ENCODE peak calls at places on chromosomes 4 and X, in seven cellular contexts. One of them, this sample, is unnamed.

GRCh38 chr4:168589154-168589553 is 92.3 kb downstream of the PALLD start:
- DNase-seq in fibroblast of mammary gland: peak
- DNase-seq in MCF 10A: peak
- DNase-seq in endothelial cell: no peak
- DNase-seq in AG09309: no peak
- DNase-seq in right atrium auricular region: no peak
- DNase-seq in neural progenitor cell: no peak
- DNase-seq in this sample: no peak

GRCh38 chrX:140664939-140665338 is 44.6 kb upstream of the LINC00632 start:
- DNase-seq in right atrium auricular region: no peak
- DNase-seq in MCF 10A: peak
- DNase-seq in fibroblast of mammary gland: peak
- DNase-seq in AG09309: no peak
- DNase-seq in endothelial cell: no peak
- DNase-seq in neural progenitor cell: no peak
- DNase-seq in this sample: no peak

GRCh38 chr4:143399113-143399949 is 62.7 kb downstream of the GAB1 start:
- DNase-seq in MCF 10A: peak
- DNase-seq in endothelial cell: no peak
- DNase-seq in right atrium auricular region: no peak
- DNase-seq in AG09309: no peak
- DNase-seq in neural progenitor cell: peak
- DNase-seq in fibroblast of mammary gland: peak
- DNase-seq in this sample: no peak

GRCh38 chr4:93658443-93658842 is 170.1 kb upstream of the ATOH1 start:
- DNase-seq in AG09309: no peak
- DNase-seq in neural progenitor cell: peak
- DNase-seq in endothelial cell: no peak
- DNase-seq in MCF 10A: no peak
- DNase-seq in fibroblast of mammary gland: no peak
- DNase-seq in right atrium auricular region: no peak
- DNase-seq in this sample: no peak

GRCh38 chrX:73851014-73852009 is 288.3 kb downstream of the CHIC1 start:
- DNase-seq in AG09309: peak
- DNase-seq in MCF 10A: peak
- DNase-seq in endothelial cell: no peak
- DNase-seq in neural progenitor cell: no peak
- DNase-seq in right atrium auricular region: peak
- DNase-seq in fibroblast of mammary gland: peak
- DNase-seq in this sample: no peak

GRCh38 chrX:132444936-132445335 is 43.9 kb downstream of the MBNL3 start:
- DNase-seq in endothelial cell: no peak
- DNase-seq in AG09309: no peak
- DNase-seq in right atrium auricular region: no peak
- DNase-seq in MCF 10A: no peak
- DNase-seq in neural progenitor cell: no peak
- DNase-seq in fibroblast of mammary gland: no peak
- DNase-seq in this sample: no peak

GRCh38 chr4:143386812-143387211 is 50.1 kb downstream of the GAB1 start:
- DNase-seq in neural progenitor cell: no peak
- DNase-seq in fibroblast of mammary gland: no peak
- DNase-seq in endothelial cell: no peak
- DNase-seq in MCF 10A: no peak
- DNase-seq in right atrium auricular region: no peak
- DNase-seq in AG09309: no peak
- DNase-seq in this sample: no peak

GRCh38 chrX:101395789-101396188 is 5.0 kb downstream of the RPL36A start:
- DNase-seq in right atrium auricular region: no peak
- DNase-seq in MCF 10A: peak
- DNase-seq in AG09309: no peak
- DNase-seq in endothelial cell: no peak
- DNase-seq in neural progenitor cell: no peak
- DNase-seq in fibroblast of mammary gland: peak
- DNase-seq in this sample: no peak

GRCh38 chr4:8278009-8278395 is 8.4 kb downstream of the HTRA3 start:
- DNase-seq in endothelial cell: no peak
- DNase-seq in right atrium auricular region: no peak
- DNase-seq in MCF 10A: no peak
- DNase-seq in fibroblast of mammary gland: peak
- DNase-seq in neural progenitor cell: no peak
- DNase-seq in AG09309: no peak
- DNase-seq in this sample: no peak

GRCh38 chr4:126123933-126124332 is 809.2 kb downstream of the FAT4 start:
- DNase-seq in neural progenitor cell: no peak
- DNase-seq in AG09309: no peak
- DNase-seq in MCF 10A: peak
- DNase-seq in endothelial cell: no peak
- DNase-seq in fibroblast of mammary gland: peak
- DNase-seq in right atrium auricular region: no peak
- DNase-seq in this sample: no peak

GRCh38 chrX:131812847-131813825 is 210.0 kb upstream of the STK26 start:
- DNase-seq in right atrium auricular region: peak
- DNase-seq in fibroblast of mammary gland: peak
- DNase-seq in AG09309: peak
- DNase-seq in endothelial cell: no peak
- DNase-seq in neural progenitor cell: no peak
- DNase-seq in MCF 10A: peak
- DNase-seq in this sample: peak

DNA sequence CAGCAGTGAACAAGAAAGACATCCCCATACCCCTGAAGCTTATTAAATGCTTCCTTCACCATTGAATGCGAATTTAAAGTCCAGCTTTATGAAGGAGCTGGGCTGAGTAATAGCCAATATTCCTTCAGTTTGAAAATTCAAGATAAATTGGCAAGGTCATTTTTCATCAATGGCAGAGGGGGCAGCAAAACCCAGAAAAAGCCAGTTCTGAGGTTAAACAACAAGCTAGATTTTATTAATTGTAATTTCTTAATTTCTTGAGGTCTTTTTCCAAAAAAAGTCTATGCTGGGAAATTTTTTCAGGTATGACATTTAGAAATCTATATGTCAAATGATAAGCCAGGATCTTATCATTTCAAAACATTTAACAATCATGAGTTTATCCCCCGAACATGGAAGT is 808.9 kb downstream of the RPA4 start:
- DNase-seq in AG09309: no peak
- DNase-seq in fibroblast of mammary gland: no peak
- DNase-seq in endothelial cell: no peak
- DNase-seq in MCF 10A: no peak
- DNase-seq in right atrium auricular region: no peak
- DNase-seq in neural progenitor cell: no peak
- DNase-seq in this sample: no peak
- TF ChIP-seq CTCF in AG09309: no peak
- TF ChIP-seq CTCF in fibroblast of mammary gland: no peak
- TF ChIP-seq CTCF in endothelial cell: no peak
- TF ChIP-seq CTCF in MCF 10A: no peak
- TF ChIP-seq CTCF in right atrium auricular region: no peak
- TF ChIP-seq CTCF in neural progenitor cell: peak
- TF ChIP-seq CTCF in this sample: no peak

DNA sequence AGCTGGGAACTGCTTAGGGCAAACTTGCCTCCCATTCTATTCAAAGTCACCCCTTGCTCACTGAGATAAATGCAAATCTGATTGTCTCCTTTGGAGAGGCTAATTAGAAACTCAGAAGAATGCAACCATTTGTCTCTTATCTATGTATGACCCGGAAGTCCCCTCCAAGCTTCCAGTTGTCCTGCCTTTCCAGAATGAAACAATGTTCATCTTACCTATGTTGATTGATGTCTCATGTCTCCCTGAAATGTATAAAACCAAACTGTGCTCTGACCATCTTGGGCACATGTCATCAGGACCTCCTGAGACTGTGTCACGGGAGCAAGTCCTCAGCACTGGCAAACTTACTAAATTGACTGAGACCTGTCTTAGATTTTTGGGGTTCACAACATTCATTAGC is 37.1 kb upstream of the TMPRSS11E start:
- DNase-seq in neural progenitor cell: no peak
- DNase-seq in MCF 10A: no peak
- DNase-seq in endothelial cell: no peak
- DNase-seq in right atrium auricular region: no peak
- DNase-seq in fibroblast of mammary gland: no peak
- DNase-seq in AG09309: no peak
- DNase-seq in this sample: no peak
- TF ChIP-seq CTCF in neural progenitor cell: no peak
- TF ChIP-seq CTCF in MCF 10A: no peak
- TF ChIP-seq CTCF in endothelial cell: no peak
- TF ChIP-seq CTCF in right atrium auricular region: no peak
- TF ChIP-seq CTCF in fibroblast of mammary gland: no peak
- TF ChIP-seq CTCF in AG09309: no peak
- TF ChIP-seq CTCF in this sample: no peak

DNA sequence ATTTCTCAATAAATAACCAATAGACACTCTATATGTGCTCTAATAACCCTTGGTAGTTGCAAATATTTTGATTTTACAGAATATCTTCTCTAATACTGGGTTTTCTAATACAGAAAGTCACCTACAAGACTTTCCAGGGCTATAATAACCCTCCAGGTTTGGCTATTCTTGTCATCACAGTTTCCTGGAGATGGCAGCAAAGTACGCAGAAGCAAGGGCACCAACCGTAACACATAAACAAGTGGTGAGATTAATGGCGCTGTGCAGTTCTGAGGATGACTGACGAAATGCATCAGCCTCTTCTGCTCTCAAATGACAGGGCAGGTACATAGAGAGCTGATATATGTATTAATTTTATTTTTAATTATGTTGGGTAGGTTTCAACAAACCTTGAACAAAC is 122.4 kb downstream of the C4orf33 start:
- DNase-seq in neural progenitor cell: peak
- DNase-seq in AG09309: no peak
- DNase-seq in MCF 10A: no peak
- DNase-seq in right atrium auricular region: no peak
- DNase-seq in endothelial cell: no peak
- DNase-seq in fibroblast of mammary gland: peak
- DNase-seq in this sample: no peak
- TF ChIP-seq CTCF in neural progenitor cell: peak
- TF ChIP-seq CTCF in AG09309: no peak
- TF ChIP-seq CTCF in MCF 10A: no peak
- TF ChIP-seq CTCF in right atrium auricular region: peak
- TF ChIP-seq CTCF in endothelial cell: no peak
- TF ChIP-seq CTCF in fibroblast of mammary gland: peak
- TF ChIP-seq CTCF in this sample: no peak

GRCh38 chr4:72568959-72569718 is at the start of gene ADAMTS3:
- DNase-seq in right atrium auricular region: peak
- DNase-seq in neural progenitor cell: peak
- DNase-seq in MCF 10A: peak
- DNase-seq in AG09309: no peak
- DNase-seq in fibroblast of mammary gland: peak
- DNase-seq in endothelial cell: peak
- DNase-seq in this sample: no peak
- TF ChIP-seq CTCF in right atrium auricular region: no peak
- TF ChIP-seq CTCF in neural progenitor cell: no peak
- TF ChIP-seq CTCF in MCF 10A: no peak
- TF ChIP-seq CTCF in AG09309: peak
- TF ChIP-seq CTCF in fibroblast of mammary gland: no peak
- TF ChIP-seq CTCF in endothelial cell: no peak
- TF ChIP-seq CTCF in this sample: no peak

DNA sequence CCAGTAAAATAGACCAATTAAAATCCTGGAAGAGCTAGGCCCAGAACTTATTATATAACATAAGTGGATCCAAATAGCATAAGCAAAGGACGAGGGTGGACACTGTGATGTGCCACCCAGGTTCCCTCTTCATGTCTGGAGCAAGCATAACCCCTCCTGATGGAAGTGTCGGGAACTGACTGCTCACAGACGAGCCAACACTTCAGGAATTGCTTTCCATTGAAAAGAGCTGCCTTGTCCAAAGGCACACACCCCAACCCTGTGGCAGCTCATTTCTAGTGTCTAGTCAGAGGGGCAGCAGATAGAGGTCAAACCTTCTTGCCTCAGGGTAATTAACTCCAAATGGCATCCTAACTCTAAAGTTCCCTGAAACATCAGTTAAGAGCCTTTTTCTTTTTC is 15.3 kb downstream of the DDIT4L start:
- DNase-seq in MCF 10A: no peak
- DNase-seq in neural progenitor cell: peak
- DNase-seq in fibroblast of mammary gland: no peak
- DNase-seq in right atrium auricular region: no peak
- DNase-seq in AG09309: no peak
- DNase-seq in endothelial cell: no peak
- DNase-seq in this sample: no peak
- TF ChIP-seq CTCF in MCF 10A: no peak
- TF ChIP-seq CTCF in neural progenitor cell: no peak
- TF ChIP-seq CTCF in fibroblast of mammary gland: no peak
- TF ChIP-seq CTCF in right atrium auricular region: no peak
- TF ChIP-seq CTCF in AG09309: no peak
- TF ChIP-seq CTCF in endothelial cell: no peak
- TF ChIP-seq CTCF in this sample: no peak

DNA sequence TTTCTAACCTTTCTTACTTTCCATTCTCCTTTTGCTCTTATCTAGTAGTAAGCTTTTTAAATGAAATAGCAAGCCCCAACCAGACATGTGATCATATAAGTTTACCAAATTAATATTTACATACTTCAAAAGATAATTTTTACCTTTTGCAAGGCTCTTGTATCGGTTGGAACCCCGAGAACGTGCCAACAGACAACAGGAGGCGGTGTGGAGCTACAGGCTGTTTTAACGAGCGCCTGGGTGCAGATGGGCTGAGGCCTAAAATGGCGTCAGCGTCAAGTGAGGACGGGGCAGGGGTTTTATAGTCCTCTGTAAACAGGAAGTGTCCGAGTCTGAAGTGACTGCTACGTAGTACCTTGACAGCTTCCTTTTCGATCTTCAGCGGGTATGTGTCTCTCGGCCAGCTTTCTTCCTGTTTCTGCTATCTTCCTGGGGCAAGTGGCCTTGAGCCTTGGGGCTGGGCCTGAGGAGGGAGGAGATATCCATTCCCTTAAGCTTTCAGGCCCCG is 342.7 kb downstream of the GALNTL6 start:
- DNase-seq in neural progenitor cell: no peak
- DNase-seq in endothelial cell: no peak
- DNase-seq in AG09309: no peak
- DNase-seq in fibroblast of mammary gland: no peak
- DNase-seq in MCF 10A: no peak
- DNase-seq in right atrium auricular region: no peak
- DNase-seq in this sample: no peak
- TF ChIP-seq CTCF in neural progenitor cell: no peak
- TF ChIP-seq CTCF in endothelial cell: no peak
- TF ChIP-seq CTCF in AG09309: no peak
- TF ChIP-seq CTCF in fibroblast of mammary gland: no peak
- TF ChIP-seq CTCF in MCF 10A: no peak
- TF ChIP-seq CTCF in right atrium auricular region: no peak
- TF ChIP-seq CTCF in this sample: no peak

DNA sequence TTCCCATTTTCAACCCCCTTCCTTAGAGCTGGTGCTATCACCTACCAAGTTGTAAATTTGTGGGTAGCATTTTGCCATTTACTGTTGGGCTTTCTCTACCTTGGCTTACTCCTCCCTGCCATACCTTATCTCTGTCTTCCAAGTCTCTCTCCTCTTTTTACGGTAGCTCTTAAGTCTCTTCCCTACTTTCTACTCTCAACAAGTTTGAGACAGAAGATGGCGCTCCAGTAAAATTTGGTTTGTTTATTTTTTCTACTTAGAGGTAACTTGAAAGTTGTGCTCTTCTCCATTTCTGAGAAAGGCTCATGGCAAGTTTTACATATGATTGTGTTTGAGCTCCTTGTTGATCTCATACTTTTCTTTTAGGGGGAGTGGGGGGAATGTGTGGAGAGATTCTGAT is 1508.1 kb downstream of the TECRL start:
- DNase-seq in right atrium auricular region: no peak
- DNase-seq in neural progenitor cell: peak
- DNase-seq in endothelial cell: no peak
- DNase-seq in fibroblast of mammary gland: no peak
- DNase-seq in MCF 10A: no peak
- DNase-seq in AG09309: no peak
- DNase-seq in this sample: no peak
- TF ChIP-seq CTCF in right atrium auricular region: no peak
- TF ChIP-seq CTCF in neural progenitor cell: peak
- TF ChIP-seq CTCF in endothelial cell: no peak
- TF ChIP-seq CTCF in fibroblast of mammary gland: no peak
- TF ChIP-seq CTCF in MCF 10A: no peak
- TF ChIP-seq CTCF in AG09309: no peak
- TF ChIP-seq CTCF in this sample: no peak

This sample was measured in CD4-positive, alpha-beta T cell.